ENCODE peak calls at places on chromosomes 11 and 22, in nine cellular contexts. One of them, this sample, is unnamed.

GRCh38 chr11:44927174-44927661 is 23.5 kb downstream of the TP53I11 start:
- DNase-seq in NCI-H2081: peak; percentile 84
- DNase-seq in left ventricle myocardium superior: peak; percentile 69
- DNase-seq in aorta: peak; percentile 78
- DNase-seq in amniotic stem cell: peak; percentile 60
- DNase-seq in pons: peak; percentile 95
- DNase-seq in fibroblast of lung: peak; percentile 65
- DNase-seq in activated T-cell treated with anti-CD3 and anti-CD28 coated beads for 1 hour: peak; percentile 55
- DNase-seq in stimulated activated CD8-positive, alpha-beta memory T cell treated with anti-CD3 and anti-CD28 coated beads, Interleukin-2, amount 100 ng/mL, for 1 hour: no peak
- DNase-seq in this sample: no peak

GRCh38 chr11:130428692-130429681 is 578 bp upstream of the ADAMTS8 start:
- DNase-seq in left ventricle myocardium superior: no peak
- DNase-seq in aorta: no peak
- DNase-seq in amniotic stem cell: no peak
- DNase-seq in NCI-H2081: no peak
- DNase-seq in fibroblast of lung: no peak
- DNase-seq in activated T-cell treated with anti-CD3 and anti-CD28 coated beads for 1 hour: no peak
- DNase-seq in pons: no peak
- DNase-seq in stimulated activated CD8-positive, alpha-beta memory T cell treated with anti-CD3 and anti-CD28 coated beads, Interleukin-2, amount 100 ng/mL, for 1 hour: no peak
- DNase-seq in this sample: no peak

GRCh38 chr11:13019313-13019712 is 10.2 kb downstream of the RASSF10 start:
- DNase-seq in left ventricle myocardium superior: no peak
- DNase-seq in pons: no peak
- DNase-seq in fibroblast of lung: no peak
- DNase-seq in aorta: no peak
- DNase-seq in NCI-H2081: no peak
- DNase-seq in stimulated activated CD8-positive, alpha-beta memory T cell treated with anti-CD3 and anti-CD28 coated beads, Interleukin-2, amount 100 ng/mL, for 1 hour: no peak
- DNase-seq in amniotic stem cell: no peak
- DNase-seq in activated T-cell treated with anti-CD3 and anti-CD28 coated beads for 1 hour: no peak
- DNase-seq in this sample: no peak

GRCh38 chr22:21450858-21451331 is 16.3 kb upstream of the TMEM191C start:
- DNase-seq in left ventricle myocardium superior: peak; percentile 15
- DNase-seq in pons: no peak
- DNase-seq in stimulated activated CD8-positive, alpha-beta memory T cell treated with anti-CD3 and anti-CD28 coated beads, Interleukin-2, amount 100 ng/mL, for 1 hour: no peak
- DNase-seq in NCI-H2081: no peak
- DNase-seq in amniotic stem cell: no peak
- DNase-seq in activated T-cell treated with anti-CD3 and anti-CD28 coated beads for 1 hour: no peak
- DNase-seq in aorta: peak; percentile 19
- DNase-seq in fibroblast of lung: no peak
- DNase-seq in this sample: no peak

GRCh38 chr22:46010951-46011626 is 34.1 kb upstream of the WNT7B start:
- DNase-seq in left ventricle myocardium superior: peak; percentile 42
- DNase-seq in stimulated activated CD8-positive, alpha-beta memory T cell treated with anti-CD3 and anti-CD28 coated beads, Interleukin-2, amount 100 ng/mL, for 1 hour: no peak
- DNase-seq in fibroblast of lung: no peak
- DNase-seq in aorta: no peak
- DNase-seq in activated T-cell treated with anti-CD3 and anti-CD28 coated beads for 1 hour: no peak
- DNase-seq in amniotic stem cell: no peak
- DNase-seq in NCI-H2081: no peak
- DNase-seq in pons: peak; percentile 82
- DNase-seq in this sample: no peak

GRCh38 chr11:898160-898517 is 12.5 kb downstream of the CHID1 start:
- DNase-seq in activated T-cell treated with anti-CD3 and anti-CD28 coated beads for 1 hour: no peak
- DNase-seq in amniotic stem cell: no peak
- DNase-seq in NCI-H2081: no peak
- DNase-seq in aorta: no peak
- DNase-seq in left ventricle myocardium superior: no peak
- DNase-seq in fibroblast of lung: peak; percentile 7
- DNase-seq in stimulated activated CD8-positive, alpha-beta memory T cell treated with anti-CD3 and anti-CD28 coated beads, Interleukin-2, amount 100 ng/mL, for 1 hour: no peak
- DNase-seq in pons: no peak
- DNase-seq in this sample: no peak

GRCh38 chr22:47143249-47143938 is 380.9 kb downstream of the TBC1D22A start:
- DNase-seq in amniotic stem cell: no peak
- DNase-seq in pons: no peak
- DNase-seq in stimulated activated CD8-positive, alpha-beta memory T cell treated with anti-CD3 and anti-CD28 coated beads, Interleukin-2, amount 100 ng/mL, for 1 hour: no peak
- DNase-seq in NCI-H2081: no peak
- DNase-seq in activated T-cell treated with anti-CD3 and anti-CD28 coated beads for 1 hour: no peak
- DNase-seq in aorta: no peak
- DNase-seq in fibroblast of lung: no peak
- DNase-seq in left ventricle myocardium superior: no peak
- DNase-seq in this sample: no peak

GRCh38 chr11:74749965-74750296 is 1.3 kb downstream of the RNF169 start:
- DNase-seq in pons: peak; percentile 27
- DNase-seq in left ventricle myocardium superior: no peak
- DNase-seq in aorta: no peak
- DNase-seq in stimulated activated CD8-positive, alpha-beta memory T cell treated with anti-CD3 and anti-CD28 coated beads, Interleukin-2, amount 100 ng/mL, for 1 hour: no peak
- DNase-seq in NCI-H2081: no peak
- DNase-seq in amniotic stem cell: no peak
- DNase-seq in fibroblast of lung: no peak
- DNase-seq in activated T-cell treated with anti-CD3 and anti-CD28 coated beads for 1 hour: no peak
- DNase-seq in this sample: no peak

GRCh38 chr22:25844601-25845000 is 102.6 kb downstream of the MYO18B start:
- DNase-seq in left ventricle myocardium superior: no peak
- DNase-seq in NCI-H2081: no peak
- DNase-seq in fibroblast of lung: no peak
- DNase-seq in amniotic stem cell: no peak
- DNase-seq in stimulated activated CD8-positive, alpha-beta memory T cell treated with anti-CD3 and anti-CD28 coated beads, Interleukin-2, amount 100 ng/mL, for 1 hour: no peak
- DNase-seq in aorta: no peak
- DNase-seq in activated T-cell treated with anti-CD3 and anti-CD28 coated beads for 1 hour: no peak
- DNase-seq in pons: no peak
- DNase-seq in this sample: no peak

GRCh38 chr22:27252282-27253049 is 549.1 kb downstream of the MN1 start:
- DNase-seq in activated T-cell treated with anti-CD3 and anti-CD28 coated beads for 1 hour: no peak
- DNase-seq in aorta: no peak
- DNase-seq in stimulated activated CD8-positive, alpha-beta memory T cell treated with anti-CD3 and anti-CD28 coated beads, Interleukin-2, amount 100 ng/mL, for 1 hour: no peak
- DNase-seq in amniotic stem cell: no peak
- DNase-seq in pons: no peak
- DNase-seq in fibroblast of lung: peak; percentile 95
- DNase-seq in left ventricle myocardium superior: peak; percentile 62
- DNase-seq in NCI-H2081: no peak
- DNase-seq in this sample: peak; percentile 34

GRCh38 chr22:39311592-39312400 is 7.6 kb downstream of the RPL3 start:
- DNase-seq in pons: no peak
- DNase-seq in fibroblast of lung: no peak
- DNase-seq in stimulated activated CD8-positive, alpha-beta memory T cell treated with anti-CD3 and anti-CD28 coated beads, Interleukin-2, amount 100 ng/mL, for 1 hour: no peak
- DNase-seq in aorta: no peak
- DNase-seq in NCI-H2081: no peak
- DNase-seq in amniotic stem cell: no peak
- DNase-seq in left ventricle myocardium superior: no peak
- DNase-seq in activated T-cell treated with anti-CD3 and anti-CD28 coated beads for 1 hour: no peak
- DNase-seq in this sample: no peak

GRCh38 chr11:120546312-120547205 is 35.0 kb downstream of the GRIK4 start:
- DNase-seq in amniotic stem cell: peak; percentile 92
- DNase-seq in left ventricle myocardium superior: no peak
- DNase-seq in NCI-H2081: no peak
- DNase-seq in fibroblast of lung: peak; percentile 98
- DNase-seq in activated T-cell treated with anti-CD3 and anti-CD28 coated beads for 1 hour: no peak
- DNase-seq in stimulated activated CD8-positive, alpha-beta memory T cell treated with anti-CD3 and anti-CD28 coated beads, Interleukin-2, amount 100 ng/mL, for 1 hour: no peak
- DNase-seq in aorta: peak; percentile 89
- DNase-seq in pons: no peak
- DNase-seq in this sample: peak; percentile 77

GRCh38 chr11:69385466-69385820 is 91.5 kb downstream of the MYEOV start:
- DNase-seq in aorta: no peak
- DNase-seq in stimulated activated CD8-positive, alpha-beta memory T cell treated with anti-CD3 and anti-CD28 coated beads, Interleukin-2, amount 100 ng/mL, for 1 hour: no peak
- DNase-seq in NCI-H2081: no peak
- DNase-seq in pons: no peak
- DNase-seq in activated T-cell treated with anti-CD3 and anti-CD28 coated beads for 1 hour: no peak
- DNase-seq in amniotic stem cell: no peak
- DNase-seq in left ventricle myocardium superior: no peak
- DNase-seq in fibroblast of lung: no peak
- DNase-seq in this sample: no peak

GRCh38 chr11:132744771-132745170 is 787.5 kb downstream of the OPCML start:
- DNase-seq in pons: no peak
- DNase-seq in NCI-H2081: no peak
- DNase-seq in amniotic stem cell: no peak
- DNase-seq in left ventricle myocardium superior: no peak
- DNase-seq in aorta: no peak
- DNase-seq in activated T-cell treated with anti-CD3 and anti-CD28 coated beads for 1 hour: no peak
- DNase-seq in fibroblast of lung: peak; percentile 78
- DNase-seq in stimulated activated CD8-positive, alpha-beta memory T cell treated with anti-CD3 and anti-CD28 coated beads, Interleukin-2, amount 100 ng/mL, for 1 hour: no peak
- DNase-seq in this sample: no peak

GRCh38 chr11:110174645-110175310 is 81.6 kb downstream of the ZC3H12C start:
- DNase-seq in amniotic stem cell: no peak
- DNase-seq in aorta: no peak
- DNase-seq in pons: no peak
- DNase-seq in activated T-cell treated with anti-CD3 and anti-CD28 coated beads for 1 hour: no peak
- DNase-seq in left ventricle myocardium superior: no peak
- DNase-seq in NCI-H2081: no peak
- DNase-seq in fibroblast of lung: peak; percentile 81
- DNase-seq in stimulated activated CD8-positive, alpha-beta memory T cell treated with anti-CD3 and anti-CD28 coated beads, Interleukin-2, amount 100 ng/mL, for 1 hour: no peak
- DNase-seq in this sample: no peak

GRCh38 chr22:35804421-35804820 is 86.7 kb downstream of the APOL5 start:
- DNase-seq in pons: no peak
- DNase-seq in left ventricle myocardium superior: no peak
- DNase-seq in amniotic stem cell: no peak
- DNase-seq in aorta: no peak
- DNase-seq in fibroblast of lung: no peak
- DNase-seq in NCI-H2081: no peak
- DNase-seq in stimulated activated CD8-positive, alpha-beta memory T cell treated with anti-CD3 and anti-CD28 coated beads, Interleukin-2, amount 100 ng/mL, for 1 hour: no peak
- DNase-seq in activated T-cell treated with anti-CD3 and anti-CD28 coated beads for 1 hour: no peak
- DNase-seq in this sample: no peak

GRCh38 chr11:116166788-116167465 is 605.9 kb downstream of the BUD13 start:
- DNase-seq in aorta: no peak
- DNase-seq in NCI-H2081: no peak
- DNase-seq in stimulated activated CD8-positive, alpha-beta memory T cell treated with anti-CD3 and anti-CD28 coated beads, Interleukin-2, amount 100 ng/mL, for 1 hour: no peak
- DNase-seq in activated T-cell treated with anti-CD3 and anti-CD28 coated beads for 1 hour: no peak
- DNase-seq in left ventricle myocardium superior: no peak
- DNase-seq in fibroblast of lung: peak; percentile 51
- DNase-seq in pons: no peak
- DNase-seq in amniotic stem cell: no peak
- DNase-seq in this sample: no peak

GRCh38 chr11:96481806-96482592 is 92.2 kb downstream of the JRKL start:
- DNase-seq in left ventricle myocardium superior: no peak
- DNase-seq in pons: no peak
- DNase-seq in fibroblast of lung: no peak
- DNase-seq in stimulated activated CD8-positive, alpha-beta memory T cell treated with anti-CD3 and anti-CD28 coated beads, Interleukin-2, amount 100 ng/mL, for 1 hour: no peak
- DNase-seq in amniotic stem cell: no peak
- DNase-seq in aorta: no peak
- DNase-seq in activated T-cell treated with anti-CD3 and anti-CD28 coated beads for 1 hour: no peak
- DNase-seq in NCI-H2081: no peak
- DNase-seq in this sample: no peak

GRCh38 chr11:73227571-73228211 is 9.6 kb downstream of the P2RY2 start:
- DNase-seq in left ventricle myocardium superior: no peak
- DNase-seq in fibroblast of lung: no peak
- DNase-seq in pons: no peak
- DNase-seq in amniotic stem cell: no peak
- DNase-seq in stimulated activated CD8-positive, alpha-beta memory T cell treated with anti-CD3 and anti-CD28 coated beads, Interleukin-2, amount 100 ng/mL, for 1 hour: no peak
- DNase-seq in NCI-H2081: no peak
- DNase-seq in activated T-cell treated with anti-CD3 and anti-CD28 coated beads for 1 hour: no peak
- DNase-seq in aorta: peak; percentile 4
- DNase-seq in this sample: no peak

GRCh38 chr11:77024745-77025144 is 9.5 kb upstream of the B3GNT6 start:
- DNase-seq in pons: no peak
- DNase-seq in left ventricle myocardium superior: no peak
- DNase-seq in fibroblast of lung: no peak
- DNase-seq in amniotic stem cell: no peak
- DNase-seq in stimulated activated CD8-positive, alpha-beta memory T cell treated with anti-CD3 and anti-CD28 coated beads, Interleukin-2, amount 100 ng/mL, for 1 hour: no peak
- DNase-seq in NCI-H2081: no peak
- DNase-seq in activated T-cell treated with anti-CD3 and anti-CD28 coated beads for 1 hour: no peak
- DNase-seq in aorta: no peak
- DNase-seq in this sample: no peak

GRCh38 chr11:114880458-114880857 is 202.1 kb downstream of the NXPE2 start:
- DNase-seq in fibroblast of lung: no peak
- DNase-seq in NCI-H2081: no peak
- DNase-seq in pons: no peak
- DNase-seq in stimulated activated CD8-positive, alpha-beta memory T cell treated with anti-CD3 and anti-CD28 coated beads, Interleukin-2, amount 100 ng/mL, for 1 hour: no peak
- DNase-seq in activated T-cell treated with anti-CD3 and anti-CD28 coated beads for 1 hour: no peak
- DNase-seq in left ventricle myocardium superior: no peak
- DNase-seq in aorta: no peak
- DNase-seq in amniotic stem cell: no peak
- DNase-seq in this sample: no peak

GRCh38 chr22:31036671-31037550 is 44.2 kb upstream of the SMTN start:
- DNase-seq in pons: no peak
- DNase-seq in fibroblast of lung: peak; percentile 33
- DNase-seq in NCI-H2081: no peak
- DNase-seq in left ventricle myocardium superior: peak; percentile 34
- DNase-seq in stimulated activated CD8-positive, alpha-beta memory T cell treated with anti-CD3 and anti-CD28 coated beads, Interleukin-2, amount 100 ng/mL, for 1 hour: no peak
- DNase-seq in activated T-cell treated with anti-CD3 and anti-CD28 coated beads for 1 hour: no peak
- DNase-seq in aorta: peak; percentile 74
- DNase-seq in amniotic stem cell: peak; percentile 41
- DNase-seq in this sample: no peak

GRCh38 chr11:1557904-1558831 is 13.9 kb downstream of the DUSP8 start:
- DNase-seq in fibroblast of lung: peak; percentile 82
- DNase-seq in left ventricle myocardium superior: peak; percentile 68
- DNase-seq in pons: no peak
- DNase-seq in aorta: peak; percentile 85
- DNase-seq in amniotic stem cell: peak; percentile 37
- DNase-seq in NCI-H2081: no peak
- DNase-seq in activated T-cell treated with anti-CD3 and anti-CD28 coated beads for 1 hour: no peak
- DNase-seq in stimulated activated CD8-positive, alpha-beta memory T cell treated with anti-CD3 and anti-CD28 coated beads, Interleukin-2, amount 100 ng/mL, for 1 hour: no peak
- DNase-seq in this sample: peak; percentile 42

This sample was measured in kidney epithelial cell.